ENCODE peak calls at places on chromosomes 12 and 14, in eight cellular contexts. One of them, this sample, is unnamed.

GRCh38 chr12:126144603-126145002 is 1079.4 kb downstream of the AACS start:
- DNase-seq in neural crest cell: no peak
- DNase-seq in activated T-cell treated with anti-CD3 and anti-CD28 coated beads for 1 hour: no peak
- DNase-seq in stimulated activated CD4-positive, alpha-beta T cell treated with anti-CD3 and anti-CD28 coated beads, Interleukin-12 subunit alpha, Interleukin-12 subunit beta, amount 100 ng/mL, for 4 hours: no peak
- DNase-seq in HT-29: no peak
- DNase-seq in midbrain: no peak
- DNase-seq in posterior cingulate gyrus: no peak
- DNase-seq in T-cell: no peak
- DNase-seq in this sample: no peak

GRCh38 chr12:49810159-49810459 is 18.1 kb downstream of the NCKAP5L start:
- DNase-seq in T-cell: no peak
- DNase-seq in posterior cingulate gyrus: no peak
- DNase-seq in stimulated activated CD4-positive, alpha-beta T cell treated with anti-CD3 and anti-CD28 coated beads, Interleukin-12 subunit alpha, Interleukin-12 subunit beta, amount 100 ng/mL, for 4 hours: no peak
- DNase-seq in HT-29: no peak
- DNase-seq in midbrain: no peak
- DNase-seq in neural crest cell: no peak
- DNase-seq in activated T-cell treated with anti-CD3 and anti-CD28 coated beads for 1 hour: no peak
- DNase-seq in this sample: peak

GRCh38 chr12:119181202-119181601 is 2.5 kb downstream of the HSPB8 start:
- DNase-seq in stimulated activated CD4-positive, alpha-beta T cell treated with anti-CD3 and anti-CD28 coated beads, Interleukin-12 subunit alpha, Interleukin-12 subunit beta, amount 100 ng/mL, for 4 hours: no peak
- DNase-seq in activated T-cell treated with anti-CD3 and anti-CD28 coated beads for 1 hour: no peak
- DNase-seq in posterior cingulate gyrus: no peak
- DNase-seq in midbrain: no peak
- DNase-seq in neural crest cell: no peak
- DNase-seq in HT-29: no peak
- DNase-seq in T-cell: no peak
- DNase-seq in this sample: no peak

GRCh38 chr12:47534695-47535094 is 171.1 kb downstream of the RPAP3 start:
- DNase-seq in stimulated activated CD4-positive, alpha-beta T cell treated with anti-CD3 and anti-CD28 coated beads, Interleukin-12 subunit alpha, Interleukin-12 subunit beta, amount 100 ng/mL, for 4 hours: no peak
- DNase-seq in neural crest cell: no peak
- DNase-seq in HT-29: peak
- DNase-seq in activated T-cell treated with anti-CD3 and anti-CD28 coated beads for 1 hour: no peak
- DNase-seq in T-cell: no peak
- DNase-seq in posterior cingulate gyrus: no peak
- DNase-seq in midbrain: no peak
- DNase-seq in this sample: no peak

GRCh38 chr12:14367097-14367661 is 1.7 kb downstream of the ATF7IP start:
- DNase-seq in activated T-cell treated with anti-CD3 and anti-CD28 coated beads for 1 hour: no peak
- DNase-seq in stimulated activated CD4-positive, alpha-beta T cell treated with anti-CD3 and anti-CD28 coated beads, Interleukin-12 subunit alpha, Interleukin-12 subunit beta, amount 100 ng/mL, for 4 hours: no peak
- DNase-seq in posterior cingulate gyrus: no peak
- DNase-seq in HT-29: peak
- DNase-seq in neural crest cell: no peak
- DNase-seq in T-cell: no peak
- DNase-seq in midbrain: peak
- DNase-seq in this sample: no peak

GRCh38 chr12:110174373-110174996 is 50.3 kb downstream of the IFT81 start:
- DNase-seq in midbrain: no peak
- DNase-seq in T-cell: no peak
- DNase-seq in neural crest cell: no peak
- DNase-seq in posterior cingulate gyrus: no peak
- DNase-seq in stimulated activated CD4-positive, alpha-beta T cell treated with anti-CD3 and anti-CD28 coated beads, Interleukin-12 subunit alpha, Interleukin-12 subunit beta, amount 100 ng/mL, for 4 hours: no peak
- DNase-seq in activated T-cell treated with anti-CD3 and anti-CD28 coated beads for 1 hour: no peak
- DNase-seq in HT-29: no peak
- DNase-seq in this sample: no peak

GRCh38 chr12:45879363-45879895 is 110.9 kb downstream of the SCAF11 start:
- DNase-seq in T-cell: no peak
- DNase-seq in neural crest cell: no peak
- DNase-seq in stimulated activated CD4-positive, alpha-beta T cell treated with anti-CD3 and anti-CD28 coated beads, Interleukin-12 subunit alpha, Interleukin-12 subunit beta, amount 100 ng/mL, for 4 hours: no peak
- DNase-seq in HT-29: no peak
- DNase-seq in activated T-cell treated with anti-CD3 and anti-CD28 coated beads for 1 hour: no peak
- DNase-seq in midbrain: no peak
- DNase-seq in posterior cingulate gyrus: no peak
- DNase-seq in this sample: no peak

GRCh38 chr14:104388631-104389325 is 190.8 kb upstream of the C14orf180 start:
- DNase-seq in neural crest cell: no peak
- DNase-seq in midbrain: no peak
- DNase-seq in activated T-cell treated with anti-CD3 and anti-CD28 coated beads for 1 hour: no peak
- DNase-seq in stimulated activated CD4-positive, alpha-beta T cell treated with anti-CD3 and anti-CD28 coated beads, Interleukin-12 subunit alpha, Interleukin-12 subunit beta, amount 100 ng/mL, for 4 hours: no peak
- DNase-seq in posterior cingulate gyrus: no peak
- DNase-seq in HT-29: no peak
- DNase-seq in T-cell: no peak
- DNase-seq in this sample: no peak

GRCh38 chr12:54439521-54440255 is 20.6 kb upstream of the ITGA5 start:
- DNase-seq in posterior cingulate gyrus: no peak
- DNase-seq in neural crest cell: no peak
- DNase-seq in HT-29: peak
- DNase-seq in T-cell: no peak
- DNase-seq in stimulated activated CD4-positive, alpha-beta T cell treated with anti-CD3 and anti-CD28 coated beads, Interleukin-12 subunit alpha, Interleukin-12 subunit beta, amount 100 ng/mL, for 4 hours: no peak
- DNase-seq in midbrain: peak
- DNase-seq in activated T-cell treated with anti-CD3 and anti-CD28 coated beads for 1 hour: no peak
- DNase-seq in this sample: no peak

GRCh38 chr12:32024884-32025599 is 65.8 kb downstream of the RESF1 start:
- DNase-seq in HT-29: no peak
- DNase-seq in activated T-cell treated with anti-CD3 and anti-CD28 coated beads for 1 hour: no peak
- DNase-seq in stimulated activated CD4-positive, alpha-beta T cell treated with anti-CD3 and anti-CD28 coated beads, Interleukin-12 subunit alpha, Interleukin-12 subunit beta, amount 100 ng/mL, for 4 hours: no peak
- DNase-seq in neural crest cell: no peak
- DNase-seq in posterior cingulate gyrus: no peak
- DNase-seq in midbrain: no peak
- DNase-seq in T-cell: no peak
- DNase-seq in this sample: no peak

GRCh38 chr12:27840229-27840999 is 60.4 kb upstream of the MANSC4 start:
- DNase-seq in T-cell: no peak
- DNase-seq in stimulated activated CD4-positive, alpha-beta T cell treated with anti-CD3 and anti-CD28 coated beads, Interleukin-12 subunit alpha, Interleukin-12 subunit beta, amount 100 ng/mL, for 4 hours: no peak
- DNase-seq in HT-29: peak
- DNase-seq in posterior cingulate gyrus: no peak
- DNase-seq in midbrain: no peak
- DNase-seq in neural crest cell: no peak
- DNase-seq in activated T-cell treated with anti-CD3 and anti-CD28 coated beads for 1 hour: no peak
- DNase-seq in this sample: no peak

GRCh38 chr14:89983375-89983774 is 27.6 kb downstream of the TDP1 start:
- DNase-seq in activated T-cell treated with anti-CD3 and anti-CD28 coated beads for 1 hour: no peak
- DNase-seq in T-cell: no peak
- DNase-seq in midbrain: no peak
- DNase-seq in neural crest cell: no peak
- DNase-seq in stimulated activated CD4-positive, alpha-beta T cell treated with anti-CD3 and anti-CD28 coated beads, Interleukin-12 subunit alpha, Interleukin-12 subunit beta, amount 100 ng/mL, for 4 hours: no peak
- DNase-seq in HT-29: no peak
- DNase-seq in posterior cingulate gyrus: no peak
- DNase-seq in this sample: no peak

GRCh38 chr14:99995700-99996356 is 69.4 kb upstream of the EVL start:
- DNase-seq in HT-29: peak
- DNase-seq in T-cell: peak
- DNase-seq in posterior cingulate gyrus: peak
- DNase-seq in neural crest cell: peak
- DNase-seq in stimulated activated CD4-positive, alpha-beta T cell treated with anti-CD3 and anti-CD28 coated beads, Interleukin-12 subunit alpha, Interleukin-12 subunit beta, amount 100 ng/mL, for 4 hours: peak
- DNase-seq in activated T-cell treated with anti-CD3 and anti-CD28 coated beads for 1 hour: peak
- DNase-seq in midbrain: peak
- DNase-seq in this sample: no peak

GRCh38 chr14:52370406-52370911 is 56.3 kb downstream of the PTGER2 start:
- DNase-seq in neural crest cell: no peak
- DNase-seq in stimulated activated CD4-positive, alpha-beta T cell treated with anti-CD3 and anti-CD28 coated beads, Interleukin-12 subunit alpha, Interleukin-12 subunit beta, amount 100 ng/mL, for 4 hours: no peak
- DNase-seq in midbrain: no peak
- DNase-seq in HT-29: no peak
- DNase-seq in posterior cingulate gyrus: no peak
- DNase-seq in activated T-cell treated with anti-CD3 and anti-CD28 coated beads for 1 hour: no peak
- DNase-seq in T-cell: no peak
- DNase-seq in this sample: no peak

GRCh38 chr14:76267322-76268012 is 108.5 kb upstream of the ESRRB start:
- DNase-seq in posterior cingulate gyrus: peak
- DNase-seq in neural crest cell: peak
- DNase-seq in activated T-cell treated with anti-CD3 and anti-CD28 coated beads for 1 hour: no peak
- DNase-seq in midbrain: peak
- DNase-seq in HT-29: no peak
- DNase-seq in T-cell: no peak
- DNase-seq in stimulated activated CD4-positive, alpha-beta T cell treated with anti-CD3 and anti-CD28 coated beads, Interleukin-12 subunit alpha, Interleukin-12 subunit beta, amount 100 ng/mL, for 4 hours: peak
- DNase-seq in this sample: peak

GRCh38 chr14:104820669-104821228 is 19.8 kb downstream of the ZBTB42 start:
- DNase-seq in midbrain: peak
- DNase-seq in posterior cingulate gyrus: peak
- DNase-seq in HT-29: peak
- DNase-seq in neural crest cell: peak
- DNase-seq in T-cell: no peak
- DNase-seq in stimulated activated CD4-positive, alpha-beta T cell treated with anti-CD3 and anti-CD28 coated beads, Interleukin-12 subunit alpha, Interleukin-12 subunit beta, amount 100 ng/mL, for 4 hours: no peak
- DNase-seq in activated T-cell treated with anti-CD3 and anti-CD28 coated beads for 1 hour: no peak
- DNase-seq in this sample: no peak